ENCODE peak calls at places on chromosomes 11 and 22, in five cellular contexts. M, A, S, Q and T are unnamed samples.

GRCh38 chr11:35655856-35656255 is 6.7 kb upstream of the TRIM44 start:
- DNase-seq in Q (no peak), S (no peak), A (no peak), M (no peak), T (no peak)

GRCh38 chr11:121651267-121651625 is 198.5 kb upstream of the SORL1-AS1 start:
- DNase-seq in S (no peak), Q (no peak), M (no peak), A (no peak), T (no peak)

GRCh38 chr11:104624021-104624420 is 274.2 kb downstream of the CASP12 start:
- DNase-seq in M (no peak), A (no peak), Q (no peak), S (no peak), T (no peak)

GRCh38 chr22:17172172-17172833 is 13.2 kb upstream of the HDHD5 start:
- DNase-seq in S (peak; percentile 64), M (peak; percentile 48), Q (no peak), A (no peak), T (no peak)

GRCh38 chr11:67271548-67272284 is 5.4 kb downstream of the GRK2 start:
- DNase-seq in S (no peak), M (peak; percentile 55), Q (peak; percentile 46), A (no peak), T (no peak)

GRCh38 chr22:36921309-36922096 is 8.1 kb downstream of the CSF2RB start:
- DNase-seq in A (no peak), Q (no peak), S (no peak), M (no peak), T (no peak)

GRCh38 chr11:45771194-45771941 is 33.6 kb upstream of the SLC35C1 start:
- DNase-seq in A (no peak), Q (peak; percentile 69), S (peak; percentile 76), M (peak; percentile 65), T (peak; percentile 87)

GRCh38 chr22:46076651-46077339 is 73.5 kb upstream of the PPARA start:
- DNase-seq in A (peak; percentile 61), M (peak; percentile 50), S (no peak), Q (peak; percentile 66), T (no peak)

GRCh38 chr11:90947930-90948329 is 725.1 kb upstream of the CHORDC1 start:
- DNase-seq in S (no peak), M (no peak), Q (no peak), A (no peak), T (no peak)
- TF ChIP-seq CTCF in S (no peak), M (no peak), Q (no peak), A (no peak), T (no peak)

DNA sequence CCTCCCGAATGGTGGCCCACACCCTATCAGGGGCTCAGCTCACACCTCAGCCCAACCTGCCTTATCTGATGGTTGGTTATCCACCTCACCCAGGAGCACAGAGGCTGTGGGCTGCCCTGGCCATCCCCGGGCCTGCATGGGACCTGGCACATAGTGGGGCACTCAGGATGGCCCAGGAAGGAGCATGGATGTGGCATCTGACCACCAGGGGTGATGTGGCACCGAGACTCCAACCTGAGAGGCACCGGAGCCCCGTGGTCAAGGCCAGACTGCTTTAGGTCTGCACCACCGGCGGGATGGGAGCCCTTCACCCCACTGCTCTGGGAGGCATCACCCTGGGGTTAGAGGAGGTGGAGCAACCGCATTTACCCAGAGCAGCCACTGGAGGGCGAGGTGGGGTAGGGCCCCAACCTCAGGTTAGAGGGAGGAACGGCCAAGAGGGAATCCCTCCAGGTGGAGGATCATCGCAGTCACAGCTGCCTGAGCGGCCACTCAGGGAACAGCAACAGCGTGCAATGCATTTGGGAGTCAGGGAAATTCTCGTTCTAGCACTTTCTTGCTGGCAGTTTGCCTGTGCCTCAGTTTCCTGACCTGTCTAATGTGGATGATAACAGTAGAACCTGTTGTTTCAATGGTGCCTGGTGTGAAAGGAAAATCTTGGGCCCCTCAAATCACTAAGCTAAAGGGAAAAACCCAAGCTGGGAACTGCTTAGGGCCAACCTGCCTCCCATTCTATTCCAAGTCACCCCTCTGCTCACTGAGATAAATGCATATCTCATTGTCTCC is 52.9 kb upstream of the CARS1 start:
- DNase-seq in A (no peak), S (peak; percentile 56), Q (peak; percentile 56), M (peak; percentile 64), T (no peak)
- TF ChIP-seq CTCF in A (peak; percentile 74), S (peak; percentile 66), Q (peak; percentile 47), M (peak; percentile 77), T (peak; percentile 23)

DNA sequence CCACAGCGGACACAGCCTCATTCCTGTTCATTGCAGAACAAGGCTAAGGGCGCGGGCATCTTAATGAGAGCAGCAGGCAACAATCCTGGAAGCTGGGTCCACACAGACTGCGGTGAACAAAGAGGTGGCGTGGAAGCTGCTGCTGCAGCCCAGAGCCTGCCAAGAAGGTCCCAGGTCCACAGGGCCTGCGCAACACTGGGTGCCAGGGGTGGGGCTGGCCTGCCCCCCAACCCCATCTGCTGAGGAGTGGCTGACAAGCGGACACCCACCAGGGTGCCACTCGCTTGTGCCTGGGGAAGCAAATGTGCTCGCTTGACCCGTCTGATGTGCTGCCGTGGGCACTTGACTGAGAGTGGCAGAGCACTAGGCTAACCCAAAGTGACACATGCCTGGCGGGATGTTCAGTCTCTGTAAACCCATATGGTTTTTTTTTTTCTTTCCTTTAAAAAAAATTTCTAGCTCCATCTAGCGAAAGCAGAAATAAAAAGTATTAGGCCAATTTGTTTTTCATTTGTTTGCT is 83.2 kb upstream of the PITPNB start:
- DNase-seq in S (no peak), M (no peak), A (no peak), Q (no peak), T (no peak)
- TF ChIP-seq CTCF in S (no peak), M (no peak), A (no peak), Q (no peak), T (no peak)

GRCh38 chr11:128039140-128040021 is 548.0 kb downstream of the ETS1 start:
- DNase-seq in Q (no peak), S (no peak), M (peak; percentile 82), A (peak; percentile 92), T (no peak)
- TF ChIP-seq CTCF in Q (peak; percentile 35), S (peak; percentile 24), M (no peak), A (peak; percentile 23), T (peak; percentile 50)

GRCh38 chr11:76762867-76763572 is 20.1 kb upstream of the TSKU start:
- DNase-seq in A (no peak), M (no peak), S (no peak), Q (no peak), T (no peak)
- TF ChIP-seq CTCF in A (no peak), M (no peak), S (no peak), Q (no peak), T (no peak)

GRCh38 chr11:70505761-70506657 is 107.7 kb downstream of the CTTN start:
- DNase-seq in A (no peak), S (no peak), Q (peak; percentile 30), M (peak; percentile 46), T (no peak)

GRCh38 chr11:70507466-70508230 is 109.3 kb downstream of the CTTN start:
- DNase-seq in A (no peak), S (no peak), M (peak; percentile 32), Q (no peak), T (no peak)

GRCh38 chr11:70505331-70505731 is 107.0 kb downstream of the CTTN start:
- DNase-seq in S (no peak), M (peak; percentile 34), A (no peak), Q (peak; percentile 37), T (no peak)

GRCh38 chr11:70506986-70507385 is 108.7 kb downstream of the CTTN start:
- DNase-seq in S (no peak), A (no peak), Q (no peak), M (no peak), T (no peak)

GRCh38 chr11:70506658-70506970 is 108.3 kb downstream of the CTTN start:
- DNase-seq in A (no peak), Q (no peak), S (no peak), M (peak; percentile 32), T (no peak)
- TF ChIP-seq CTCF in A (no peak), Q (no peak), S (no peak), M (no peak), T (no peak)

GRCh38 chr22:42969348-42969975 is 45.5 kb downstream of the PACSIN2 start:
- DNase-seq in M (no peak), S (no peak), A (peak; percentile 95), Q (no peak), T (no peak)

GRCh38 chr22:42970029-42970428 is 44.9 kb downstream of the PACSIN2 start:
- DNase-seq in M (no peak), A (no peak), Q (no peak), S (no peak), T (no peak)

GRCh38 chr22:42966389-42966998 is 48.5 kb downstream of the PACSIN2 start:
- DNase-seq in A (no peak), M (no peak), Q (no peak), S (no peak), T (no peak)

GRCh38 chr22:42967005-42967404 is 47.9 kb downstream of the PACSIN2 start:
- DNase-seq in A (no peak), Q (no peak), M (no peak), S (no peak), T (no peak)

GRCh38 chr22:42967933-42968332 is 47.0 kb downstream of the PACSIN2 start:
- DNase-seq in M (peak; percentile 86), Q (no peak), A (no peak), S (no peak), T (no peak)
- TF ChIP-seq CTCF in M (peak; percentile 40), Q (no peak), A (peak; percentile 35), S (no peak), T (no peak)